ENCODE peak calls at places on chromosomes 11 and 22, in five cellular contexts. C, J, O, F and W are unnamed samples.

GRCh38 chr11:2580444-2581050 is 119.2 kb downstream of the KCNQ1OT1 start:
- DNase-seq in C (peak), J (peak), O (peak), F (peak), W (no peak)

GRCh38 chr22:32020117-32020516 is 22.9 kb upstream of the SLC5A1 start:
- DNase-seq in C (no peak), J (no peak), O (no peak), F (no peak), W (peak)

GRCh38 chr22:35728639-35729308 is 11.1 kb downstream of the APOL5 start:
- DNase-seq in C (no peak), J (peak), O (no peak), F (no peak), W (peak)

GRCh38 chr11:113373306-113373705 is 14.3 kb upstream of the ANKK1 start:
- DNase-seq in C (no peak), J (no peak), O (no peak), F (no peak), W (peak)

GRCh38 chr11:113587318-113587739 is 112.1 kb upstream of the DRD2 start:
- DNase-seq in C (no peak), J (no peak), O (no peak), F (no peak), W (no peak)

GRCh38 chr11:85595285-85595884 is 31.8 kb downstream of the DLG2 start:
- DNase-seq in C (no peak), J (no peak), O (no peak), F (no peak), W (peak)

GRCh38 chr22:23110190-23110921 is 31.4 kb downstream of the RSPH14 start:
- DNase-seq in C (no peak), J (no peak), O (no peak), F (no peak), W (no peak)

GRCh38 chr22:32661737-32662586 is 139.5 kb upstream of the TIMP3 start:
- DNase-seq in C (no peak), J (no peak), O (no peak), F (no peak), W (no peak)

GRCh38 chr11:65470433-65470832 is 28.4 kb upstream of the MALAT1 start:
- DNase-seq in C (no peak), J (no peak), O (no peak), F (peak), W (no peak)

GRCh38 chr22:19853879-19854777 is 546 bp downstream of the GNB1L start:
- DNase-seq in C (no peak), J (no peak), O (no peak), F (no peak), W (no peak)

GRCh38 chr11:11480951-11481350 is 127.9 kb upstream of the CSNK2A3 start:
- DNase-seq in C (no peak), J (no peak), O (no peak), F (no peak), W (no peak)

GRCh38 chr22:21016644-21017420 is 1.9 kb downstream of the P2RX6 start:
- DNase-seq in C (no peak), J (no peak), O (no peak), F (no peak), W (no peak)

GRCh38 chr11:2929880-2930704 is 872 bp upstream of the PHLDA2 start:
- DNase-seq in C (peak), J (peak), O (no peak), F (peak), W (no peak)

GRCh38 chr11:77882396-77882795 is 61.5 kb downstream of the AAMDC start:
- DNase-seq in C (no peak), J (no peak), O (no peak), F (no peak), W (no peak)

GRCh38 chr11:29780756-29781155 is 236.1 kb downstream of the KCNA4 start:
- DNase-seq in C (no peak), J (no peak), O (peak), F (no peak), W (no peak)

GRCh38 chr22:24580276-24580675 is 12.6 kb downstream of the LRRC75B start:
- DNase-seq in C (no peak), J (no peak), O (no peak), F (no peak), W (peak)

GRCh38 chr11:34625576-34625975 is 4.7 kb downstream of the EHF start:
- DNase-seq in C (no peak), J (no peak), O (no peak), F (no peak), W (no peak)
- H3K27ac ChIP-seq in C (no peak), J (peak), O (no peak), F (no peak), W (peak)

GRCh38 chr11:15472405-15472799 is 357.7 kb downstream of the INSC start:
- DNase-seq in C (no peak), J (no peak), O (no peak), F (no peak), W (no peak)
- H3K27ac ChIP-seq in C (no peak), J (no peak), O (no peak), F (no peak), W (no peak)

GRCh38 chr22:44383071-44383575 is 70.4 kb upstream of the SHISAL1 start:
- DNase-seq in C (peak), J (no peak), O (no peak), F (peak), W (no peak)

GRCh38 chr22:44379817-44380560 is 67.2 kb upstream of the SHISAL1 start:
- DNase-seq in C (peak), J (no peak), O (no peak), F (peak), W (no peak)

GRCh38 chr22:44381761-44382454 is 69.2 kb upstream of the SHISAL1 start:
- DNase-seq in C (peak), J (no peak), O (no peak), F (peak), W (no peak)

GRCh38 chr22:44382461-44383038 is 69.8 kb upstream of the SHISAL1 start:
- DNase-seq in C (peak), J (no peak), O (no peak), F (peak), W (no peak)

GRCh38 chr22:44380716-44381500 is 68.2 kb upstream of the SHISAL1 start:
- DNase-seq in C (peak), J (no peak), O (peak), F (peak), W (no peak)
- H3K27ac ChIP-seq in C (no peak), J (no peak), O (no peak), F (no peak), W (no peak)

GRCh38 chr11:75305993-75306392 is 45.5 kb downstream of the ARRB1 start:
- DNase-seq in C (peak), J (no peak), O (no peak), F (peak), W (no peak)
- H3K27ac ChIP-seq in C (no peak), J (no peak), O (peak), F (peak), W (no peak)

GRCh38 chr22:29265929-29266328 is 1.9 kb downstream of the RHBDD3 start:
- DNase-seq in C (no peak), J (no peak), O (no peak), F (no peak), W (no peak)
- H3K27ac ChIP-seq in C (no peak), J (no peak), O (no peak), F (peak), W (no peak)

DNA sequence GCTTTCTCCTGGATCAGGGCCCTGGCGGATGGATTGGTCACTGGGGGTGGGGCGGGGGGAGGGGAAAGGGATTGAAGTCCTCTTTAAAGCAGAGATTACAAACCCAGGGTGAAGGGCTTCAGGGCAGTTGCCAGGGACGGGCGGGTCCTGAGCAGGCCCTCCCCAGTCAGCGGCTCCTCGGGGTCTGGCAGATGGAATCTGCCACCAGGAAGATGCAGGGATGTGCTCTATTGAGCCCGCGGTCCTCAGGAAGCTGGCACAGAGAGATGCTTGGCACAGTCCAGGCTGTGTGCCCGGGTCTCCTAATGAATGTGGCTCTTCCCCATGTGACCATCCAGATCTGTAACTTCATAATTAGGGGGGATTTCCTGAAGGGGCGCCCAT is 33.5 kb downstream of the MACROD1 start:
- DNase-seq in C (no peak), J (no peak), O (no peak), F (no peak), W (no peak)
- H3K27ac ChIP-seq in C (no peak), J (no peak), O (no peak), F (no peak), W (no peak)

DNA sequence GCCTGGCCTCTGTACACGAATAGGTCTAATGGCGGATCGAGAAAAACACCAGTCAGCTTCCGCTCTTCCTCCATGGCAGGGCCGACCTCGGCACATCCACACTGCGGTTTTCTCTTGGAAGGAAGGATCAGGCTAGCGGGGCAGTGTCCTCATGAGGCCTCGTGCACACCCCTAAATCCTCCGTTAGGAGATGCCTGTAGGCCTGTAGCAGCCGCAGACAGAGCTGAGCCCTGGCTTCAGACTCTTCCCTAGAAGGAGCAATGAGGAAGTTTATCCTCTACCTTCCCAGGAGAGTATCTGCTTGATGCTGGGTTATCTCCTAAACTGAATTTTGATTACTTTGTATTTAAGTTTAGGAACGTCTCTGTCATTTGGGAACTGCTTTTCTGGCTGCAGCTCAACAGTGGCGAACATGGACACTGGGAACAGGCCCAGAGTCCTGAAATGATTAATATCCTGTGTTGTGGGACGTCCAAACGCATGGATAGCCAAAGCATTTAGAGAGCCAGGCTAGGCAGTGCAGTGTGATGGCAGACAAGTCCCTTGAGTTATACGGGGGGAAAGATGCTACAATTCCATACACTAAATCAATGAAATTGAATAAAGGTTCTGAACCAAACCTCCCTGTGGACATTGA is 16.5 kb upstream of the BMAL1 start:
- DNase-seq in C (no peak), J (no peak), O (no peak), F (no peak), W (no peak)
- H3K27ac ChIP-seq in C (no peak), J (peak), O (no peak), F (peak), W (peak)

GRCh38 chr11:63869171-63869591 is 30.3 kb downstream of the MARK2 start:
- DNase-seq in C (peak), J (peak), O (no peak), F (no peak), W (peak)

GRCh38 chr11:63868399-63869064 is 29.6 kb downstream of the MARK2 start:
- DNase-seq in C (peak), J (no peak), O (no peak), F (no peak), W (no peak)

GRCh38 chr11:63867511-63867910 is 28.6 kb downstream of the MARK2 start:
- DNase-seq in C (peak), J (no peak), O (no peak), F (no peak), W (no peak)

GRCh38 chr11:63862923-63863322 is 24.0 kb downstream of the MARK2 start:
- DNase-seq in C (peak), J (peak), O (no peak), F (no peak), W (no peak)

GRCh38 chr11:63866211-63866610 is 27.3 kb downstream of the MARK2 start:
- DNase-seq in C (peak), J (peak), O (no peak), F (peak), W (no peak)
- H3K27ac ChIP-seq in C (no peak), J (peak), O (no peak), F (no peak), W (no peak)

GRCh38 chr11:45369294-45369693 is 83.2 kb upstream of the SYT13 start:
- DNase-seq in C (no peak), J (no peak), O (no peak), F (no peak), W (no peak)
- H3K27ac ChIP-seq in C (no peak), J (no peak), O (no peak), F (no peak), W (no peak)